ENCODE peak calls at places on chromosome 11, in six cellular contexts. D, K, L, R, S and N are unnamed samples.

GRCh38 chr11:126419801-126420729 is 64.6 kb downstream of the ST3GAL4 start:
- DNase-seq in D (peak), K (no peak), S (no peak), L (no peak), R (no peak), N (no peak)

GRCh38 chr11:78742430-78742829 is 167.8 kb upstream of the NARS2 start:
- DNase-seq in K (peak), S (no peak), L (peak), D (peak), R (peak), N (no peak)

GRCh38 chr11:83724704-83725114 is 438.5 kb upstream of the CCDC90B start:
- DNase-seq in S (no peak), D (peak), L (peak), R (no peak), K (no peak), N (no peak)

GRCh38 chr11:94740083-94740974 is 27.8 kb upstream of the AMOTL1 start:
- DNase-seq in S (no peak), L (peak), R (no peak), D (no peak), K (peak), N (peak)

GRCh38 chr11:10044618-10045017 is 249.4 kb downstream of the SBF2 start:
- DNase-seq in L (peak), D (peak), K (no peak), S (no peak), R (peak), N (no peak)

GRCh38 chr11:125449586-125449985 is 46.5 kb downstream of the FEZ1 start:
- DNase-seq in L (no peak), K (no peak), S (no peak), R (no peak), D (no peak), N (no peak)

GRCh38 chr11:65491163-65491465 is 7.7 kb upstream of the MALAT1 start:
- DNase-seq in R (peak), K (no peak), L (peak), D (no peak), S (no peak), N (no peak)

GRCh38 chr11:133835258-133836075 is 9.8 kb downstream of the SPATA19 start:
- DNase-seq in S (no peak), R (peak), D (peak), K (peak), L (peak), N (no peak)

GRCh38 chr11:83645561-83645960 is 359.4 kb upstream of the CCDC90B start:
- DNase-seq in L (no peak), D (no peak), S (no peak), K (no peak), R (no peak), N (no peak)

GRCh38 chr11:131969261-131969660 is 598.8 kb downstream of the NTM start:
- DNase-seq in S (no peak), D (no peak), R (no peak), K (no peak), L (no peak), N (no peak)

GRCh38 chr11:61691378-61692156 is 11.4 kb downstream of the DAGLA start:
- DNase-seq in K (peak), S (no peak), R (no peak), L (no peak), D (no peak), N (no peak)